ENCODE peak calls at places on chromosomes 12 and 14, in six cellular contexts. G is endothelial cell of umbilical vein, A is A549, V is GM12878, O is HepG2, W is K562. D is an unnamed sample.
A peak's percentile ranks its signal among the peaks of the same experiment; 100 is the strongest.

GRCh38 chr12:68487721-68488309 is 122.9 kb upstream of the RAP1B start:
- DNase-seq in G (no peak), A (no peak), V (no peak), O (no peak), W (no peak), D (no peak)

GRCh38 chr12:63967358-63967757 is 122.9 kb downstream of the SRGAP1 start:
- DNase-seq in G (peak; percentile 51), A (no peak), V (no peak), O (no peak), W (no peak), D (no peak)

GRCh38 chr14:96105921-96106441 is 66.8 kb downstream of the C14orf132 start:
- DNase-seq in G (no peak), A (no peak), V (no peak), O (no peak), W (no peak), D (no peak)

GRCh38 chr12:81077329-81077685 is 572 bp upstream of the ACSS3 start:
- DNase-seq in G (no peak), A (no peak), V (no peak), O (peak; percentile 79), W (no peak), D (no peak)

GRCh38 chr12:96434107-96434506 is 33.9 kb upstream of the CDK17 start:
- DNase-seq in G (peak; percentile 47), A (no peak), V (no peak), O (no peak), W (no peak), D (peak; percentile 54)

GRCh38 chr14:89065879-89066278 is 241.4 kb downstream of the TTC8 start:
- DNase-seq in G (no peak), A (no peak), V (no peak), O (no peak), W (no peak), D (no peak)

GRCh38 chr12:32272465-32272864 is 126.9 kb upstream of the FGD4 start:
- DNase-seq in G (no peak), A (no peak), V (no peak), O (no peak), W (no peak), D (no peak)

GRCh38 chr12:95130096-95130495 is 56.7 kb upstream of the NR2C1 start:
- DNase-seq in G (no peak), A (peak; percentile 40), V (no peak), O (no peak), W (no peak), D (no peak)

GRCh38 chr12:123971770-123972447 is 722 bp downstream of the CCDC92 start:
- DNase-seq in G (no peak), A (peak; percentile 52), V (no peak), O (peak; percentile 58), W (peak; percentile 27), D (peak; percentile 67)

GRCh38 chr12:47881826-47882427 is 22.9 kb downstream of the VDR start:
- DNase-seq in G (no peak), A (no peak), V (no peak), O (no peak), W (no peak), D (peak; percentile 34)

GRCh38 chr14:104420990-104421389 is 158.6 kb upstream of the C14orf180 start:
- DNase-seq in G (no peak), A (no peak), V (no peak), O (no peak), W (no peak), D (no peak)

GRCh38 chr12:80627773-80628172 is 79.7 kb upstream of the MYF6 start:
- DNase-seq in G (peak; percentile 41), A (no peak), V (no peak), O (no peak), W (no peak), D (no peak)

GRCh38 chr12:55673638-55674037 is 34.1 kb downstream of the ITGA7 start:
- DNase-seq in G (no peak), A (no peak), V (peak; percentile 76), O (no peak), W (no peak), D (peak; percentile 42)

GRCh38 chr12:103933237-103933636 is 3.0 kb downstream of the HSP90B1 start:
- DNase-seq in G (no peak), A (no peak), V (no peak), O (no peak), W (no peak), D (no peak)

GRCh38 chr12:96196781-96197180 is 2.6 kb downstream of the ELK3 start:
- DNase-seq in G (peak; percentile 59), A (no peak), V (no peak), O (no peak), W (no peak), D (no peak)

GRCh38 chr14:75979641-75980422 is 2.0 kb downstream of the TGFB3 start:
- DNase-seq in G (no peak), A (no peak), V (no peak), O (no peak), W (no peak), D (no peak)

GRCh38 chr14:76985021-76985420 is 43.5 kb downstream of the IRF2BPL start:
- DNase-seq in G (no peak), A (no peak), V (no peak), O (peak; percentile 41), W (no peak), D (no peak)

GRCh38 chr14:99763527-99764221 is 29.5 kb upstream of the EML1 start:
- DNase-seq in G (no peak), A (no peak), V (no peak), O (no peak), W (no peak), D (no peak)

GRCh38 chr14:102604183-102604582 is 11.7 kb downstream of the RCOR1 start:
- DNase-seq in G (no peak), A (no peak), V (no peak), O (no peak), W (no peak), D (no peak)

GRCh38 chr12:124906606-124907261 is 7.7 kb downstream of the UBC start:
- DNase-seq in G (peak; percentile 95), A (peak; percentile 82), V (peak; percentile 87), O (peak; percentile 93), W (peak; percentile 79), D (peak; percentile 94)

GRCh38 chr14:54902521-54903420 is at the start of gene GCH1:
- DNase-seq in G (peak; percentile 70), A (peak; percentile 69), V (no peak), O (peak; percentile 72), W (peak; percentile 85), D (peak; percentile 70)

GRCh38 chr12:81034926-81035325 is 43.0 kb upstream of the ACSS3 start:
- DNase-seq in G (no peak), A (no peak), V (no peak), O (peak; percentile 31), W (no peak), D (no peak)

GRCh38 chr12:28998662-28999120 is 150.4 kb upstream of the FAR2 start:
- DNase-seq in G (peak; percentile 56), A (peak; percentile 10), V (no peak), O (peak; percentile 3), W (peak; percentile 11), D (peak; percentile 56)

GRCh38 chr14:70707138-70708038 is 65.7 kb downstream of the TTC9 start:
- DNase-seq in G (no peak), A (no peak), V (peak; percentile 93), O (peak; percentile 93), W (no peak), D (peak; percentile 92)

GRCh38 chr12:31368666-31369361 is 42.9 kb upstream of the SINHCAF start:
- DNase-seq in G (no peak), A (no peak), V (no peak), O (no peak), W (no peak), D (peak; percentile 29)

GRCh38 chr12:54934419-54934818 is 50.1 kb downstream of the TESPA1 start:
- DNase-seq in G (no peak), A (no peak), V (no peak), O (no peak), W (no peak), D (no peak)

GRCh38 chr12:104204690-104205480 is 10.7 kb upstream of the TXNRD1 start:
- DNase-seq in G (no peak), A (no peak), V (no peak), O (no peak), W (no peak), D (no peak)

GRCh38 chr12:117580718-117581062 is 219.3 kb upstream of the NOS1 start:
- DNase-seq in G (no peak), A (peak; percentile 36), V (no peak), O (no peak), W (peak; percentile 88), D (peak; percentile 56)

GRCh38 chr12:43551271-43551970 is 582 bp downstream of the ADAMTS20 start:
- DNase-seq in G (no peak), A (no peak), V (no peak), O (no peak), W (no peak), D (no peak)
- TF ChIP-seq CTCF in G (no peak), A (no peak), V (no peak), O (no peak), W (no peak), D (no peak)

GRCh38 chr12:53380797-53381738 is 1.1 kb downstream of the SP1 start:
- DNase-seq in G (peak; percentile 41), A (no peak), V (no peak), O (no peak), W (no peak), D (peak; percentile 78)

GRCh38 chr12:53380104-53380796 is at the start of gene SP1:
- DNase-seq in G (peak; percentile 88), A (peak; percentile 70), V (peak; percentile 62), O (peak; percentile 76), W (peak; percentile 91), D (peak; percentile 97)

GRCh38 chr12:53383258-53383657 is 3.3 kb downstream of the SP1 start:
- DNase-seq in G (no peak), A (no peak), V (no peak), O (no peak), W (no peak), D (no peak)

GRCh38 chr12:53379389-53380103 is 430 bp upstream of the SP1 start:
- DNase-seq in G (peak; percentile 100), A (peak; percentile 97), V (peak; percentile 100), O (peak; percentile 100), W (peak; percentile 95), D (peak; percentile 100)

GRCh38 chr12:53381739-53382630 is 2.0 kb downstream of the SP1 start:
- DNase-seq in G (peak; percentile 45), A (no peak), V (peak; percentile 63), O (peak; percentile 56), W (peak; percentile 23), D (peak; percentile 73)
- TF ChIP-seq MYC in G (no peak), A (no peak), V (no peak), O (no peak), W (no peak), D (no peak)

GRCh38 chr14:21326972-21327371 is 47.1 kb downstream of the RPGRIP1 start:
- DNase-seq in G (no peak), A (no peak), V (no peak), O (no peak), W (no peak), D (peak; percentile 30)
- TF ChIP-seq CTCF in G (no peak), A (no peak), V (no peak), O (peak; percentile 8), W (peak; percentile 16), D (no peak)

DNA sequence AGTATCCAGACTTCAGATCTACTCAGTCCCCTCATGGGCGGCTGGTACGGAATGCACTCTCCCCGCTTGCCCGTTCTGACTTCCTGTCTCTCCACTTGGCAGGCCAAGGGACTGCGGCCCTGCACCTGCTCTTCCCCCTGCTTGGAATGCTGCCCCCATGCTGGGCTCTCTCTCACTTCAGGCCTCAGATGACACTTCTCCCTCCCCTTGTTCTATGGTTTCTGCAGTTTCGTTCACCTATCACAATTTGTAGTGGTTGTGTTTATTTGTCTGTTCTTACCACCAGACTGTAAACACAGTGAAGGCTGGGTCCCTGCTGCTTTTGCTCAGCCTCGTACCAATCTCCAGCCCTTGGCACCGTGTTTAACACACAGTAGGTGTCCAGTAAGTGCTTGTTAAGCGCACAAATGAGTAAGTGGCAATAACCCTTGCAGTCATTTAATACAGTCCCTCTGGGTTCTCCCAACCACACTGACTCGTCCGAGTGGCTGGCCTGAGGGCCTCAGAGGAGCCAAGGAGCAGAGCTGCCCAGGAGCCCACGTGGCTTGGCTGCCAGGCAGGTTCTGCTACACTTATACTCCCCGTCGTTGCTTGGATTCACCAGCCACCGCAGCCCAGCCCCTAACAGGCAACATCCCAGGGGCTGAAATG is 11.8 kb downstream of the SLC6A12 start:
- DNase-seq in G (no peak), A (no peak), V (no peak), O (no peak), W (no peak), D (no peak)
- TF ChIP-seq MYC in G (no peak), A (no peak), V (no peak), O (no peak), W (no peak), D (no peak)

D was measured in NB4.